ENCODE peak calls at places on chromosomes 16 and 17, in four cellular contexts. V is SK-N-SH, A is HCT116, G is HepG2. Q is an unnamed sample.

GRCh38 chr17:78617371-78618061 is 40.3 kb upstream of the DNAH17 start:
- DNase-seq in V (no peak), A (no peak), G (peak), Q (no peak)

GRCh38 chr17:12665263-12666210 is at the start of gene MYOCD:
- DNase-seq in V (peak), A (no peak), G (no peak), Q (no peak)

GRCh38 chr17:74199306-74200092 is 4.0 kb upstream of the RPL38 start:
- DNase-seq in V (peak), A (no peak), G (peak), Q (peak)

GRCh38 chr16:58506241-58507194 is 6.6 kb downstream of the NDRG4 start:
- DNase-seq in V (peak), A (no peak), G (no peak), Q (no peak)

GRCh38 chr16:85463228-85463611 is 149.9 kb upstream of the GSE1 start:
- DNase-seq in V (no peak), A (no peak), G (no peak), Q (peak)

GRCh38 chr17:48054238-48055185 is 6.4 kb downstream of the NFE2L1 start:
- DNase-seq in V (peak), A (no peak), G (no peak), Q (peak)

GRCh38 chr16:57823836-57824235 is 21.5 kb upstream of the KIFC3 start:
- DNase-seq in V (no peak), A (no peak), G (no peak), Q (no peak)

GRCh38 chr16:3952342-3953131 is 72.0 kb upstream of the CREBBP start:
- DNase-seq in V (no peak), A (no peak), G (no peak), Q (no peak)

GRCh38 chr16:76583466-76583865 is 306.3 kb downstream of the CNTNAP4 start:
- DNase-seq in V (peak), A (no peak), G (no peak), Q (no peak)

DNA sequence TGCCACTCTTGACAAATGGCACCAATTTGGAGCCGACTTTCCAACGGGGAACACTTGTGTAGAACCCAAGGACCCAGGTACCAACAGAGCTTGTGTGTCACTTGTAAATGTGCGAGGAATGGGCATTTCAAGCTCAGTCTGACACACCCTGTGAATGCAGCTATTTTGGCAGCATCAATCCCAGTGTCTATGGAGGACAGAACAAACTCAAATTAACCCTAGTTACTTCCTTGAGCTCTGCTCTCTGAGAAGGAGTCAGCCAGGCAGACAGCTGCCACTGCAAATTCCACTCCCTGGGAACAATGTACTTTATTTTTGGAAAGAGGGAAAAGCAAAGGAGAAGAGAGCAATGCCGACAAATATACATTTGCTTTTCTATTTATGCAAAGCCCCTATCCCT is 48.4 kb upstream of the NOG start:
- DNase-seq in V (no peak), A (no peak), G (no peak), Q (no peak)
- TF ChIP-seq SIN3A in V (no peak), A (no peak), G (no peak), Q (no peak)

GRCh38 chr16:1789643-1790045 is 3.9 kb downstream of the IGFALS start:
- DNase-seq in V (no peak), A (no peak), G (no peak), Q (no peak)
- TF ChIP-seq ELF1 in V (no peak), A (no peak), G (no peak), Q (no peak)

DNA sequence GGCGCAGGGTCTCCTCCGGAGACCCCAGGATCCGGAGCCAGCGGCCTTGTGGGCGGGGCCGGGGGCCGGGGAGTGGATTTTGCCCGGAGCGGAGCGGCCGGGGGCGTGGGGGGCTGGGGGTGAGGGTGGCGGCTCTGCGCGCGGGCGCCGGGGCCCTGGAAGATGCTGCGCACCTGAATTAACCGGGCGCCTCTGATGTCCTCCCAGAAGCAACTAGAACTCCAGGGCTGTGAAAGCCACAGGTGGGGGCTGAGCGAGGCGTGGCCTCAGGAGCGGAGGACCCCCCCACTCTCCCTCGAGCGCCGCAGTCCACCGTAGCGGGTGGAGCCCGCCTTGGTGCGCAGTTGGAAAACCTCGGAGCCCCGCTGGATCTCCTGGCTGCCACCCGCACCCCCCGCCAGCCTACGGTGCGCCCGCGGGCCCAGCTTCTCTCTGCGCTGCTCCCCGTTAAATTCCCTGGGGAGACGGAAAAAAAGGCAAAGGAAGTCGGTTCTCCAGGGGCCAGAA is 535 bp downstream of the SLC26A11 start:
- DNase-seq in V (peak), A (no peak), G (no peak), Q (no peak)
- TF ChIP-seq SIN3A in V (no peak), A (no peak), G (no peak), Q (no peak)

GRCh38 chr17:234163-235047 is 53.0 kb upstream of the DOC2B start:
- DNase-seq in V (no peak), A (no peak), G (no peak), Q (no peak)
- TF ChIP-seq ELF1 in V (no peak), A (no peak), G (no peak), Q (no peak)

GRCh38 chr17:1259910-1260389 is 10.3 kb upstream of the BHLHA9 start:
- DNase-seq in V (peak), A (no peak), G (no peak), Q (no peak)
- TF ChIP-seq SIN3A in V (no peak), A (no peak), G (no peak), Q (no peak)